ENCODE peak calls at places on chromosomes 7 and 10, in seven cellular contexts. J is activated naive CD4-positive, alpha-beta T cell; E is epithelial cell of esophagus; S is left ventricle myocardium superior; P is Panc1; A is CD8-positive, alpha-beta memory T cell; T is 8988T. O is an unnamed sample.

GRCh38 chr10:110979611-110980010 is 60.2 kb downstream of the SHOC2 start:
- DNase-seq in T (no peak), S (no peak), J (no peak), A (no peak), P (no peak), E (no peak), O (no peak)

GRCh38 chr7:3979956-3980643 is 679.0 kb downstream of the SDK1 start:
- DNase-seq in E (no peak), S (no peak), P (no peak), J (no peak), T (no peak), A (no peak), O (no peak)

GRCh38 chr7:71131256-71131752 is 640 bp upstream of the GALNT17 start:
- DNase-seq in J (no peak), A (no peak), P (no peak), S (peak), T (no peak), E (no peak), O (no peak)

GRCh38 chr7:72453436-72453835 is 41.3 kb upstream of the CALN1 start:
- DNase-seq in P (no peak), J (no peak), A (no peak), T (no peak), E (no peak), S (no peak), O (no peak)

GRCh38 chr7:52992479-52993195 is 42.8 kb upstream of the POM121L12 start:
- DNase-seq in T (no peak), J (no peak), S (no peak), E (no peak), A (no peak), P (no peak), O (no peak)

GRCh38 chr10:124763267-124763666 is 19.1 kb upstream of the FAM53B start:
- DNase-seq in J (no peak), P (no peak), E (no peak), S (no peak), A (no peak), T (no peak), O (no peak)

GRCh38 chr7:77696643-77697534 is 630 bp downstream of the RSBN1L start:
- DNase-seq in P (no peak), E (peak), T (no peak), S (peak), A (peak), J (peak), O (peak)

GRCh38 chr10:21507066-21507669 is 18.3 kb downstream of the SKIDA1 start:
- DNase-seq in T (no peak), E (no peak), P (no peak), J (no peak), S (no peak), A (no peak), O (no peak)

GRCh38 chr7:117220836-117221235 is 102.0 kb downstream of the WNT2 start:
- DNase-seq in A (no peak), P (no peak), S (no peak), E (no peak), T (no peak), J (no peak), O (no peak)

GRCh38 chr10:75197906-75198305 is 12.7 kb upstream of the VDAC2 start:
- DNase-seq in E (no peak), J (no peak), A (no peak), T (no peak), S (no peak), P (no peak), O (no peak)

GRCh38 chr7:134434701-134435100 is 24.2 kb downstream of the AKR1B1 start:
- DNase-seq in E (no peak), S (no peak), T (no peak), P (no peak), A (no peak), J (no peak), O (no peak)

GRCh38 chr7:94476251-94476840 is 33.3 kb upstream of the CASD1 start:
- DNase-seq in P (no peak), T (no peak), A (no peak), S (no peak), J (no peak), E (no peak), O (no peak)